ENCODE peak calls at places on chromosomes 3 and 15, in six cellular contexts. One of them, this sample, is unnamed.

GRCh38 chr3:184796954-184797353 is 15.0 kb upstream of the VPS8 start:
- DNase-seq in psoas muscle: no peak
- DNase-seq in spleen: no peak
- DNase-seq in heart left ventricle: no peak
- DNase-seq in heart right ventricle: no peak
- DNase-seq in prostate gland: no peak
- DNase-seq in this sample: no peak

GRCh38 chr3:175304437-175304836 is 445.3 kb downstream of the NAALADL2 start:
- DNase-seq in psoas muscle: no peak
- DNase-seq in spleen: no peak
- DNase-seq in heart left ventricle: peak; percentile 18
- DNase-seq in heart right ventricle: no peak
- DNase-seq in prostate gland: no peak
- DNase-seq in this sample: no peak

GRCh38 chr15:90223441-90224165 is 10.1 kb downstream of the CIB1 start:
- DNase-seq in psoas muscle: no peak
- DNase-seq in spleen: no peak
- DNase-seq in heart left ventricle: no peak
- DNase-seq in heart right ventricle: no peak
- DNase-seq in prostate gland: no peak
- DNase-seq in this sample: no peak

GRCh38 chr15:90143176-90143655 is 40.9 kb upstream of the IDH2 start:
- DNase-seq in psoas muscle: peak; percentile 71
- DNase-seq in spleen: peak; percentile 89
- DNase-seq in heart left ventricle: peak; percentile 50
- DNase-seq in heart right ventricle: peak; percentile 61
- DNase-seq in prostate gland: peak; percentile 79
- DNase-seq in this sample: peak; percentile 89

GRCh38 chr3:152120606-152121291 is 148.0 kb upstream of the MBNL1 start:
- DNase-seq in psoas muscle: no peak
- DNase-seq in spleen: no peak
- DNase-seq in heart left ventricle: no peak
- DNase-seq in heart right ventricle: no peak
- DNase-seq in prostate gland: no peak
- DNase-seq in this sample: no peak

GRCh38 chr15:70420421-70421196 is 322.9 kb upstream of the TLE3 start:
- DNase-seq in psoas muscle: no peak
- DNase-seq in spleen: no peak
- DNase-seq in heart left ventricle: no peak
- DNase-seq in heart right ventricle: no peak
- DNase-seq in prostate gland: no peak
- DNase-seq in this sample: no peak

GRCh38 chr3:50251220-50251619 is 15.2 kb downstream of the GNAI2 start:
- DNase-seq in psoas muscle: no peak
- DNase-seq in spleen: no peak
- DNase-seq in heart left ventricle: no peak
- DNase-seq in heart right ventricle: no peak
- DNase-seq in prostate gland: no peak
- DNase-seq in this sample: no peak

GRCh38 chr3:57961828-57962447 is 46.3 kb upstream of the FLNB start:
- DNase-seq in psoas muscle: no peak
- DNase-seq in spleen: no peak
- DNase-seq in heart left ventricle: no peak
- DNase-seq in heart right ventricle: no peak
- DNase-seq in prostate gland: no peak
- DNase-seq in this sample: peak; percentile 15

GRCh38 chr3:9229886-9230285 is 19.6 kb downstream of the SRGAP3 start:
- DNase-seq in psoas muscle: no peak
- DNase-seq in spleen: no peak
- DNase-seq in heart left ventricle: no peak
- DNase-seq in heart right ventricle: no peak
- DNase-seq in prostate gland: no peak
- DNase-seq in this sample: no peak

GRCh38 chr3:66819993-66820501 is 178.1 kb upstream of the KBTBD8 start:
- DNase-seq in psoas muscle: no peak
- DNase-seq in spleen: no peak
- DNase-seq in heart left ventricle: no peak
- DNase-seq in heart right ventricle: no peak
- DNase-seq in prostate gland: no peak
- DNase-seq in this sample: peak; percentile 74

GRCh38 chr15:60076055-60076454 is 71.9 kb downstream of the FOXB1 start:
- DNase-seq in psoas muscle: no peak
- DNase-seq in spleen: no peak
- DNase-seq in heart left ventricle: no peak
- DNase-seq in heart right ventricle: no peak
- DNase-seq in prostate gland: no peak
- DNase-seq in this sample: no peak

GRCh38 chr3:56366641-56366984 is 101.7 kb downstream of the ERC2 start:
- DNase-seq in psoas muscle: no peak
- DNase-seq in spleen: no peak
- DNase-seq in heart left ventricle: no peak
- DNase-seq in heart right ventricle: no peak
- DNase-seq in prostate gland: no peak
- DNase-seq in this sample: no peak

GRCh38 chr3:138941259-138941885 is 5.6 kb downstream of the FOXL2 start:
- DNase-seq in psoas muscle: no peak
- DNase-seq in spleen: no peak
- DNase-seq in heart left ventricle: no peak
- DNase-seq in heart right ventricle: no peak
- DNase-seq in prostate gland: no peak
- DNase-seq in this sample: peak; percentile 69

GRCh38 chr15:60379466-60380274 is 18.1 kb downstream of the ANXA2 start:
- DNase-seq in psoas muscle: no peak
- DNase-seq in spleen: no peak
- DNase-seq in heart left ventricle: no peak
- DNase-seq in heart right ventricle: no peak
- DNase-seq in prostate gland: peak; percentile 64
- DNase-seq in this sample: peak; percentile 91

GRCh38 chr15:70498096-70498626 is 265.2 kb downstream of the UACA start:
- DNase-seq in psoas muscle: no peak
- DNase-seq in spleen: peak; percentile 44
- DNase-seq in heart left ventricle: no peak
- DNase-seq in heart right ventricle: no peak
- DNase-seq in prostate gland: no peak
- DNase-seq in this sample: no peak

GRCh38 chr15:92979011-92979701 is 79.0 kb downstream of the CHD2 start:
- DNase-seq in psoas muscle: no peak
- DNase-seq in spleen: no peak
- DNase-seq in heart left ventricle: no peak
- DNase-seq in heart right ventricle: no peak
- DNase-seq in prostate gland: no peak
- DNase-seq in this sample: no peak

GRCh38 chr3:42020681-42021307 is 58.9 kb upstream of the ULK4 start:
- DNase-seq in psoas muscle: no peak
- DNase-seq in spleen: no peak
- DNase-seq in heart left ventricle: no peak
- DNase-seq in heart right ventricle: no peak
- DNase-seq in prostate gland: no peak
- DNase-seq in this sample: no peak

GRCh38 chr3:39192490-39193092 is at the start of gene XIRP1:
- DNase-seq in psoas muscle: peak; percentile 90
- DNase-seq in spleen: no peak
- DNase-seq in heart left ventricle: peak; percentile 67
- DNase-seq in heart right ventricle: peak; percentile 64
- DNase-seq in prostate gland: no peak
- DNase-seq in this sample: no peak

GRCh38 chr3:147383617-147384016 is 22.7 kb downstream of the ZIC4 start:
- DNase-seq in psoas muscle: no peak
- DNase-seq in spleen: no peak
- DNase-seq in heart left ventricle: no peak
- DNase-seq in heart right ventricle: no peak
- DNase-seq in prostate gland: no peak
- DNase-seq in this sample: no peak

GRCh38 chr3:113214227-113214626 is 2.9 kb downstream of the BOC start:
- DNase-seq in psoas muscle: no peak
- DNase-seq in spleen: no peak
- DNase-seq in heart left ventricle: no peak
- DNase-seq in heart right ventricle: no peak
- DNase-seq in prostate gland: no peak
- DNase-seq in this sample: no peak

GRCh38 chr3:109132801-109133473 is 3.6 kb upstream of the C3orf85 start:
- DNase-seq in psoas muscle: no peak
- DNase-seq in spleen: no peak
- DNase-seq in heart left ventricle: no peak
- DNase-seq in heart right ventricle: no peak
- DNase-seq in prostate gland: no peak
- DNase-seq in this sample: no peak

GRCh38 chr3:142279965-142280590 is 54.7 kb upstream of the GK5 start:
- DNase-seq in psoas muscle: no peak
- DNase-seq in spleen: no peak
- DNase-seq in heart left ventricle: peak; percentile 38
- DNase-seq in heart right ventricle: no peak
- DNase-seq in prostate gland: peak; percentile 54
- DNase-seq in this sample: peak; percentile 65

GRCh38 chr3:13385373-13385965 is 34.7 kb downstream of the NUP210 start:
- DNase-seq in psoas muscle: no peak
- DNase-seq in spleen: no peak
- DNase-seq in heart left ventricle: no peak
- DNase-seq in heart right ventricle: no peak
- DNase-seq in prostate gland: no peak
- DNase-seq in this sample: no peak

GRCh38 chr15:58546635-58547627 is 115.1 kb downstream of the LIPC start:
- DNase-seq in psoas muscle: peak; percentile 80
- DNase-seq in spleen: no peak
- DNase-seq in heart left ventricle: peak; percentile 68
- DNase-seq in heart right ventricle: peak; percentile 56
- DNase-seq in prostate gland: no peak
- DNase-seq in this sample: no peak

GRCh38 chr3:139557041-139557440 is 17.5 kb upstream of the RBP1 start:
- DNase-seq in psoas muscle: no peak
- DNase-seq in spleen: no peak
- DNase-seq in heart left ventricle: no peak
- DNase-seq in heart right ventricle: no peak
- DNase-seq in prostate gland: no peak
- DNase-seq in this sample: no peak

GRCh38 chr15:89399390-89400120 is 64.9 kb upstream of the POLG start:
- DNase-seq in psoas muscle: no peak
- DNase-seq in spleen: peak; percentile 83
- DNase-seq in heart left ventricle: no peak
- DNase-seq in heart right ventricle: no peak
- DNase-seq in prostate gland: no peak
- DNase-seq in this sample: no peak

DNA sequence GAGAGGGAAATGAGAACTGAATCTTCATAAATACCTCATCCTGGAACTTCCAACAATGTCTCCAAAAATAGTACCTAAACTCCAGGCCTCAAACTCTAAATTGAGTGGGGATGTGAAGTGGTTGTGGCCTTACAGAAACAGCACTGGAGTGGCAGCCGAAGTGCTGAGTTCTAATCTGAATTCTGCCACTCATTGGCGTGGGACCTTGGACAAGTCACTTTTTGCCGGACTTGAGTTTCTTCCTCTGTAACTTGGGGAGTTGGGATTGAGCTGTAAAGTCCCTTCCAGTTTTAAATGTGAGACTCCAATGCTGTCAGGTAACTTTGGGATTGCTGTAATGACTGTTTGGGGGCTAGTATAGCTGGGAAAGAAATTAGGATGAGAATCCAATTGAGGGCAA is 10.1 kb upstream of the SRP14 start:
- DNase-seq in psoas muscle: no peak
- DNase-seq in spleen: peak; percentile 13
- DNase-seq in heart left ventricle: peak; percentile 12
- DNase-seq in heart right ventricle: no peak
- DNase-seq in prostate gland: no peak
- DNase-seq in this sample: no peak
- H3K4me3 ChIP-seq in psoas muscle: no peak overlapping the region
- H3K4me3 ChIP-seq in spleen: no peak overlapping the region
- H3K4me3 ChIP-seq in heart left ventricle: no peak overlapping the region
- H3K4me3 ChIP-seq in heart right ventricle: no peak overlapping the region
- H3K4me3 ChIP-seq in prostate gland: no peak overlapping the region
- H3K4me3 ChIP-seq in this sample: no peak overlapping the region

GRCh38 chr3:14425574-14426304 is 23.3 kb downstream of the SLC6A6 start:
- DNase-seq in psoas muscle: no peak
- DNase-seq in spleen: peak; percentile 92
- DNase-seq in heart left ventricle: no peak
- DNase-seq in heart right ventricle: no peak
- DNase-seq in prostate gland: no peak
- DNase-seq in this sample: no peak
- H3K4me1 ChIP-seq in psoas muscle: peaks cover 65% of the 10 kb centered on the region
- H3K4me1 ChIP-seq in spleen: peaks cover 89% of the 10 kb centered on the region
- H3K4me1 ChIP-seq in heart left ventricle: peaks cover 50% of the 10 kb centered on the region
- H3K4me1 ChIP-seq in heart right ventricle: peaks cover 12% of the 10 kb centered on the region
- H3K4me1 ChIP-seq in prostate gland: no peaks in the 10 kb centered on the region
- H3K4me1 ChIP-seq in this sample: no peaks in the 10 kb centered on the region

GRCh38 chr3:124288996-124289395 is 297.1 kb upstream of the ROPN1 start:
- DNase-seq in psoas muscle: no peak
- DNase-seq in spleen: no peak
- DNase-seq in heart left ventricle: no peak
- DNase-seq in heart right ventricle: no peak
- DNase-seq in prostate gland: no peak
- DNase-seq in this sample: no peak
- H3K27me3 ChIP-seq in psoas muscle: no peaks in the 10 kb centered on the region
- H3K27me3 ChIP-seq in spleen: no peaks in the 10 kb centered on the region
- H3K27me3 ChIP-seq in heart left ventricle: no peaks in the 10 kb centered on the region
- H3K27me3 ChIP-seq in heart right ventricle: no peaks in the 10 kb centered on the region
- H3K27me3 ChIP-seq in prostate gland: no peaks in the 10 kb centered on the region
- H3K27me3 ChIP-seq in this sample: peaks cover 15% of the 10 kb centered on the region

GRCh38 chr15:67068724-67069400 is 3.5 kb downstream of the SMAD3 start:
- DNase-seq in psoas muscle: no peak
- DNase-seq in spleen: no peak
- DNase-seq in heart left ventricle: no peak
- DNase-seq in heart right ventricle: no peak
- DNase-seq in prostate gland: no peak
- DNase-seq in this sample: no peak
- H3K4me3 ChIP-seq in psoas muscle: peak overlapping the region; percentile 91
- H3K4me3 ChIP-seq in spleen: no peak overlapping the region
- H3K4me3 ChIP-seq in heart left ventricle: peak overlapping the region; percentile 90
- H3K4me3 ChIP-seq in heart right ventricle: no peak overlapping the region
- H3K4me3 ChIP-seq in prostate gland: no peak overlapping the region
- H3K4me3 ChIP-seq in this sample: no peak overlapping the region